ENCODE peak calls at places on chromosomes 3 and 15, in four cellular contexts. H, A, R and L are unnamed samples.

GRCh38 chr3:53225181-53225580 is 30.6 kb downstream of the TKT start:
- DNase-seq in R (no peak), H (no peak), A (no peak), L (no peak)

GRCh38 chr3:132343018-132343612 is 25.9 kb downstream of the ACP3 start:
- DNase-seq in R (no peak), A (peak), H (no peak), L (no peak)

GRCh38 chr15:80999623-81000036 is 1.1 kb upstream of the TLNRD1 start:
- DNase-seq in H (no peak), A (peak), R (peak), L (peak)

GRCh38 chr15:99424978-99425665 is 140.7 kb upstream of the MEF2A start:
- DNase-seq in R (peak), H (no peak), A (peak), L (no peak)

GRCh38 chr3:65006300-65006739 is 318.5 kb upstream of the ADAMTS9 start:
- DNase-seq in H (no peak), A (no peak), R (no peak), L (no peak)

GRCh38 chr3:8996681-8997121 is 33.4 kb upstream of the RAD18 start:
- DNase-seq in R (no peak), A (no peak), H (no peak), L (no peak)

GRCh38 chr3:158127250-158128219 is 17.6 kb downstream of the RSRC1 start:
- DNase-seq in R (no peak), A (no peak), H (no peak), L (no peak)

GRCh38 chr3:135560847-135561246 is 404.7 kb upstream of the PPP2R3A start:
- DNase-seq in H (no peak), A (no peak), R (no peak), L (no peak)

GRCh38 chr3:29285356-29286070 is 4.6 kb downstream of the RBMS3 start:
- DNase-seq in R (no peak), H (no peak), A (no peak), L (no peak)

GRCh38 chr3:22568285-22568684 is 634.8 kb upstream of the UBE2E2 start:
- DNase-seq in R (no peak), H (no peak), A (no peak), L (no peak)

GRCh38 chr3:49889296-49889695 is 14.4 kb downstream of the MST1R start:
- DNase-seq in H (no peak), A (no peak), R (no peak), L (no peak)

GRCh38 chr3:121660356-121661171 is at the start of gene HCLS1:
- DNase-seq in R (peak), H (peak), A (peak), L (peak)

GRCh38 chr3:30186741-30187219 is 419.6 kb upstream of the TGFBR2 start:
- DNase-seq in A (no peak), R (no peak), H (no peak), L (no peak)

GRCh38 chr3:171775943-171776342 is 34.3 kb downstream of the PLD1 start:
- DNase-seq in R (no peak), H (no peak), A (no peak), L (no peak)

GRCh38 chr15:77528290-77528967 is 104.3 kb downstream of the LINGO1 start:
- DNase-seq in A (no peak), H (no peak), R (no peak), L (no peak)

GRCh38 chr3:194250104-194251002 is 100.8 kb downstream of the CPN2 start:
- DNase-seq in R (no peak), H (no peak), A (no peak), L (no peak)

GRCh38 chr15:99117111-99117510 is 12.2 kb downstream of the SYNM start:
- DNase-seq in A (no peak), H (no peak), R (no peak), L (no peak)

GRCh38 chr3:4584537-4585249 is 91.5 kb downstream of the ITPR1 start:
- DNase-seq in R (no peak), A (peak), H (no peak), L (no peak)

GRCh38 chr15:55873024-55873745 is 120.2 kb downstream of the NEDD4 start:
- DNase-seq in H (no peak), R (no peak), A (no peak), L (no peak)